ENCODE peak calls at places on chromosome 19, in ten cellular contexts. One of them, this sample, is unnamed.

GRCh38 chr19:15722956-15723355 is 4.9 kb upstream of the OR10H2 start:
- DNase-seq in ascending aorta: no peak
- DNase-seq in epithelial cell of proximal tubule: no peak
- DNase-seq in type B pancreatic cell: no peak
- DNase-seq in pancreas: no peak
- DNase-seq in fibroblast of pulmonary artery: no peak
- DNase-seq in neural crest cell: no peak
- DNase-seq in Peyer's patch: no peak
- DNase-seq in progenitor cell of endocrine pancreas: no peak
- DNase-seq in heart right ventricle: no peak
- DNase-seq in this sample: no peak

GRCh38 chr19:18611327-18612050 is 1.2 kb upstream of the TMEM59L start:
- DNase-seq in heart right ventricle: no peak
- DNase-seq in type B pancreatic cell: no peak
- DNase-seq in fibroblast of pulmonary artery: no peak
- DNase-seq in pancreas: no peak
- DNase-seq in ascending aorta: no peak
- DNase-seq in progenitor cell of endocrine pancreas: no peak
- DNase-seq in neural crest cell: no peak
- DNase-seq in Peyer's patch: no peak
- DNase-seq in epithelial cell of proximal tubule: no peak
- DNase-seq in this sample: no peak

GRCh38 chr19:13953021-13953531 is 767 bp downstream of the DCAF15 start:
- DNase-seq in fibroblast of pulmonary artery: peak
- DNase-seq in pancreas: no peak
- DNase-seq in neural crest cell: no peak
- DNase-seq in type B pancreatic cell: no peak
- DNase-seq in heart right ventricle: peak
- DNase-seq in progenitor cell of endocrine pancreas: no peak
- DNase-seq in Peyer's patch: peak
- DNase-seq in ascending aorta: no peak
- DNase-seq in epithelial cell of proximal tubule: no peak
- DNase-seq in this sample: peak

GRCh38 chr19:55304279-55304978 is 20.6 kb downstream of the BRSK1 start:
- DNase-seq in ascending aorta: no peak
- DNase-seq in fibroblast of pulmonary artery: no peak
- DNase-seq in heart right ventricle: no peak
- DNase-seq in progenitor cell of endocrine pancreas: no peak
- DNase-seq in Peyer's patch: peak
- DNase-seq in pancreas: no peak
- DNase-seq in type B pancreatic cell: no peak
- DNase-seq in neural crest cell: peak
- DNase-seq in epithelial cell of proximal tubule: no peak
- DNase-seq in this sample: no peak

GRCh38 chr19:13026478-13026999 is 31.3 kb downstream of the NFIX start:
- DNase-seq in pancreas: peak
- DNase-seq in type B pancreatic cell: no peak
- DNase-seq in Peyer's patch: no peak
- DNase-seq in neural crest cell: no peak
- DNase-seq in progenitor cell of endocrine pancreas: no peak
- DNase-seq in epithelial cell of proximal tubule: peak
- DNase-seq in fibroblast of pulmonary artery: peak
- DNase-seq in ascending aorta: no peak
- DNase-seq in heart right ventricle: no peak
- DNase-seq in this sample: peak

GRCh38 chr19:35905178-35905727 is 2.8 kb downstream of the TYROBP start:
- DNase-seq in ascending aorta: no peak
- DNase-seq in Peyer's patch: no peak
- DNase-seq in neural crest cell: no peak
- DNase-seq in type B pancreatic cell: no peak
- DNase-seq in epithelial cell of proximal tubule: no peak
- DNase-seq in progenitor cell of endocrine pancreas: no peak
- DNase-seq in fibroblast of pulmonary artery: no peak
- DNase-seq in pancreas: no peak
- DNase-seq in heart right ventricle: no peak
- DNase-seq in this sample: no peak

GRCh38 chr19:55647732-55648656 is at the start of gene CCDC106:
- DNase-seq in epithelial cell of proximal tubule: no peak
- DNase-seq in heart right ventricle: peak
- DNase-seq in fibroblast of pulmonary artery: peak
- DNase-seq in pancreas: peak
- DNase-seq in ascending aorta: peak
- DNase-seq in progenitor cell of endocrine pancreas: peak
- DNase-seq in neural crest cell: peak
- DNase-seq in Peyer's patch: peak
- DNase-seq in type B pancreatic cell: no peak
- DNase-seq in this sample: peak

GRCh38 chr19:48541813-48542212 is 10.2 kb upstream of the SULT2B1 start:
- DNase-seq in epithelial cell of proximal tubule: no peak
- DNase-seq in Peyer's patch: no peak
- DNase-seq in neural crest cell: no peak
- DNase-seq in heart right ventricle: no peak
- DNase-seq in fibroblast of pulmonary artery: no peak
- DNase-seq in progenitor cell of endocrine pancreas: no peak
- DNase-seq in ascending aorta: no peak
- DNase-seq in pancreas: no peak
- DNase-seq in type B pancreatic cell: no peak
- DNase-seq in this sample: no peak

GRCh38 chr19:8640402-8641004 is 10.1 kb downstream of the NFILZ start:
- DNase-seq in heart right ventricle: no peak
- DNase-seq in type B pancreatic cell: no peak
- DNase-seq in ascending aorta: peak
- DNase-seq in pancreas: no peak
- DNase-seq in Peyer's patch: peak
- DNase-seq in fibroblast of pulmonary artery: no peak
- DNase-seq in epithelial cell of proximal tubule: no peak
- DNase-seq in neural crest cell: no peak
- DNase-seq in progenitor cell of endocrine pancreas: no peak
- DNase-seq in this sample: no peak

GRCh38 chr19:29245221-29245620 is 32.3 kb upstream of the UQCRFS1 start:
- DNase-seq in ascending aorta: no peak
- DNase-seq in pancreas: no peak
- DNase-seq in heart right ventricle: no peak
- DNase-seq in fibroblast of pulmonary artery: peak
- DNase-seq in type B pancreatic cell: no peak
- DNase-seq in epithelial cell of proximal tubule: no peak
- DNase-seq in progenitor cell of endocrine pancreas: no peak
- DNase-seq in Peyer's patch: no peak
- DNase-seq in neural crest cell: no peak
- DNase-seq in this sample: no peak

GRCh38 chr19:49058592-49058991 is 1.0 kb upstream of the CGB7 start:
- DNase-seq in Peyer's patch: no peak
- DNase-seq in ascending aorta: no peak
- DNase-seq in fibroblast of pulmonary artery: no peak
- DNase-seq in heart right ventricle: no peak
- DNase-seq in pancreas: no peak
- DNase-seq in epithelial cell of proximal tubule: no peak
- DNase-seq in type B pancreatic cell: no peak
- DNase-seq in progenitor cell of endocrine pancreas: no peak
- DNase-seq in neural crest cell: no peak
- DNase-seq in this sample: no peak

GRCh38 chr19:12365094-12365371 is 450 bp downstream of the ZNF442 start:
- DNase-seq in fibroblast of pulmonary artery: peak
- DNase-seq in type B pancreatic cell: no peak
- DNase-seq in heart right ventricle: peak
- DNase-seq in epithelial cell of proximal tubule: no peak
- DNase-seq in Peyer's patch: no peak
- DNase-seq in neural crest cell: no peak
- DNase-seq in ascending aorta: peak
- DNase-seq in progenitor cell of endocrine pancreas: no peak
- DNase-seq in pancreas: no peak
- DNase-seq in this sample: peak

GRCh38 chr19:10653732-10654609 is at the start of gene ILF3:
- DNase-seq in Peyer's patch: peak
- DNase-seq in ascending aorta: peak
- DNase-seq in neural crest cell: peak
- DNase-seq in type B pancreatic cell: peak
- DNase-seq in pancreas: peak
- DNase-seq in fibroblast of pulmonary artery: peak
- DNase-seq in progenitor cell of endocrine pancreas: peak
- DNase-seq in epithelial cell of proximal tubule: peak
- DNase-seq in heart right ventricle: peak
- DNase-seq in this sample: peak

DNA sequence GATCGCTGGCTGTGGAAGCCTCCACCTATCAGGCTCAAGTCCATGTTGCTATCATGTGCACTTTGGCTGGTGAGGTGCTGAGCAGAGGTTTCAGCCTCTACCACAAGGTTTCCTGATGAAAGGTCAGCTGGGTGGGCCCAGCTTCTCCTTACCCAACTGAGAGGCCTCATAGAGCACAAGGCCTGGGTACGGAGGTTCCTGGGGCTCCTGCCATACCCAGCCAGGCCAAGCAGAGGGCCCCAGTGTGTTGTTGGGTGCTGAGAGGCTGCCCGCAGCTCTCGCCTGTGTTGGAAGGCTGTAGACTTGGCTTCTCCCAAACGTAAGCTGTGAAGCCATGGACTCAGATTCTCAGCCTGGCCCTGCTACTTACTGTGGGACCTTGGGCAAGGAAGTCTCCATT is 28.2 kb downstream of the ACTN4 start:
- DNase-seq in neural crest cell: no peak
- DNase-seq in type B pancreatic cell: no peak
- DNase-seq in epithelial cell of proximal tubule: no peak
- DNase-seq in pancreas: no peak
- DNase-seq in progenitor cell of endocrine pancreas: no peak
- DNase-seq in fibroblast of pulmonary artery: no peak
- DNase-seq in Peyer's patch: peak
- DNase-seq in ascending aorta: no peak
- DNase-seq in heart right ventricle: no peak
- DNase-seq in this sample: no peak
- TF ChIP-seq CTCF in neural crest cell: no peak
- TF ChIP-seq CTCF in type B pancreatic cell: no peak
- TF ChIP-seq CTCF in epithelial cell of proximal tubule: no peak
- TF ChIP-seq CTCF in pancreas: no peak
- TF ChIP-seq CTCF in progenitor cell of endocrine pancreas: no peak
- TF ChIP-seq CTCF in fibroblast of pulmonary artery: no peak
- TF ChIP-seq CTCF in Peyer's patch: peak
- TF ChIP-seq CTCF in ascending aorta: no peak
- TF ChIP-seq CTCF in heart right ventricle: peak
- TF ChIP-seq CTCF in this sample: no peak

GRCh38 chr19:30555788-30556110 is 183.6 kb downstream of the ZNF536 start:
- DNase-seq in heart right ventricle: no peak
- DNase-seq in Peyer's patch: no peak
- DNase-seq in neural crest cell: no peak
- DNase-seq in epithelial cell of proximal tubule: no peak
- DNase-seq in ascending aorta: no peak
- DNase-seq in type B pancreatic cell: no peak
- DNase-seq in pancreas: no peak
- DNase-seq in fibroblast of pulmonary artery: no peak
- DNase-seq in progenitor cell of endocrine pancreas: no peak
- DNase-seq in this sample: no peak
- TF ChIP-seq CTCF in heart right ventricle: no peak
- TF ChIP-seq CTCF in Peyer's patch: no peak
- TF ChIP-seq CTCF in neural crest cell: no peak
- TF ChIP-seq CTCF in epithelial cell of proximal tubule: no peak
- TF ChIP-seq CTCF in ascending aorta: no peak
- TF ChIP-seq CTCF in type B pancreatic cell: no peak
- TF ChIP-seq CTCF in pancreas: no peak
- TF ChIP-seq CTCF in fibroblast of pulmonary artery: no peak
- TF ChIP-seq CTCF in progenitor cell of endocrine pancreas: no peak
- TF ChIP-seq CTCF in this sample: no peak

GRCh38 chr19:46622118-46622446 is 2.8 kb downstream of the PTGIR start:
- DNase-seq in fibroblast of pulmonary artery: no peak
- DNase-seq in epithelial cell of proximal tubule: no peak
- DNase-seq in ascending aorta: no peak
- DNase-seq in progenitor cell of endocrine pancreas: no peak
- DNase-seq in neural crest cell: no peak
- DNase-seq in Peyer's patch: no peak
- DNase-seq in pancreas: no peak
- DNase-seq in type B pancreatic cell: no peak
- DNase-seq in heart right ventricle: no peak
- DNase-seq in this sample: no peak
- TF ChIP-seq CTCF in fibroblast of pulmonary artery: no peak
- TF ChIP-seq CTCF in epithelial cell of proximal tubule: no peak
- TF ChIP-seq CTCF in ascending aorta: no peak
- TF ChIP-seq CTCF in progenitor cell of endocrine pancreas: no peak
- TF ChIP-seq CTCF in neural crest cell: no peak
- TF ChIP-seq CTCF in Peyer's patch: no peak
- TF ChIP-seq CTCF in pancreas: no peak
- TF ChIP-seq CTCF in type B pancreatic cell: no peak
- TF ChIP-seq CTCF in heart right ventricle: no peak
- TF ChIP-seq CTCF in this sample: no peak

GRCh38 chr19:20245309-20245708 is 78.3 kb downstream of the ZNF486 start:
- DNase-seq in fibroblast of pulmonary artery: no peak
- DNase-seq in heart right ventricle: no peak
- DNase-seq in pancreas: no peak
- DNase-seq in neural crest cell: no peak
- DNase-seq in progenitor cell of endocrine pancreas: no peak
- DNase-seq in Peyer's patch: no peak
- DNase-seq in type B pancreatic cell: no peak
- DNase-seq in ascending aorta: no peak
- DNase-seq in epithelial cell of proximal tubule: no peak
- DNase-seq in this sample: no peak

GRCh38 chr19:20244356-20244755 is 77.3 kb downstream of the ZNF486 start:
- DNase-seq in progenitor cell of endocrine pancreas: no peak
- DNase-seq in epithelial cell of proximal tubule: no peak
- DNase-seq in type B pancreatic cell: no peak
- DNase-seq in fibroblast of pulmonary artery: no peak
- DNase-seq in pancreas: no peak
- DNase-seq in Peyer's patch: no peak
- DNase-seq in heart right ventricle: no peak
- DNase-seq in neural crest cell: no peak
- DNase-seq in ascending aorta: no peak
- DNase-seq in this sample: no peak

GRCh38 chr19:20250627-20251026 is 83.6 kb downstream of the ZNF486 start:
- DNase-seq in Peyer's patch: no peak
- DNase-seq in heart right ventricle: no peak
- DNase-seq in pancreas: no peak
- DNase-seq in fibroblast of pulmonary artery: no peak
- DNase-seq in neural crest cell: no peak
- DNase-seq in type B pancreatic cell: no peak
- DNase-seq in progenitor cell of endocrine pancreas: no peak
- DNase-seq in ascending aorta: no peak
- DNase-seq in epithelial cell of proximal tubule: no peak
- DNase-seq in this sample: no peak

GRCh38 chr19:20243629-20244028 is 76.6 kb downstream of the ZNF486 start:
- DNase-seq in pancreas: no peak
- DNase-seq in neural crest cell: no peak
- DNase-seq in Peyer's patch: no peak
- DNase-seq in progenitor cell of endocrine pancreas: no peak
- DNase-seq in type B pancreatic cell: no peak
- DNase-seq in heart right ventricle: no peak
- DNase-seq in ascending aorta: no peak
- DNase-seq in fibroblast of pulmonary artery: no peak
- DNase-seq in epithelial cell of proximal tubule: no peak
- DNase-seq in this sample: no peak

DNA sequence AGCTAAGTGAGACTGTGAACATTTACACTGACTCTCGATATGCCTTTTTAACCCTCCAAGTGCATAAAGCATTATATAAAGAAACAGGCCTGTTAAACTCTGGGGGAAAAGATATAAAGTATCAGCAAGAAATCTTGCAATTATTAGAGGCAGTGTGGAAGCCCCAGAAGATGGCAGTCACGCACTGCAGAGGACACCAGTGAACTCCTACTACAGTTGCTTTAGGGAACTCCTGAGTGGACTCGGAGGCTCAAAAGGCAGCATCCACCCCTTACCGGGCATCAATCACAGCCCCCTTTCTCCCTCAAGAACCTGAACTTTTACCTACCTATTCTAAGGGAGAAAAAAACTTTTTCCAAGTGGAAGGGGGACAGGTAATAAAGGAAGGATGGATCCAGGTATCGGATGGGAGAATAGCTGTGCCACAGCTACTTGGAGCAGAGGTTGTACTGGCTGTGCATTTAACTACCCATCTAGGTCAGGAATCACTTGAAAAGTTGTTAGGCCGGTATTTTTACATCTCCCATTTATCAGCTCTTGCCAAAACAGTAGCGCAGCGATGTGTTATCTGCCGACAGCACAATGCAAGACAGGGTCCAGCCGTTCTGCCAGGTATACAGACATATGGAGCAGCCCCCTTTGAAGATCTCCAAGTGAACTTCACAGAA is 80.1 kb downstream of the ZNF486 start:
- DNase-seq in ascending aorta: no peak
- DNase-seq in progenitor cell of endocrine pancreas: peak
- DNase-seq in heart right ventricle: peak
- DNase-seq in pancreas: peak
- DNase-seq in neural crest cell: peak
- DNase-seq in fibroblast of pulmonary artery: peak
- DNase-seq in type B pancreatic cell: no peak
- DNase-seq in epithelial cell of proximal tubule: no peak
- DNase-seq in Peyer's patch: no peak
- DNase-seq in this sample: no peak
- TF ChIP-seq CTCF in ascending aorta: no peak
- TF ChIP-seq CTCF in progenitor cell of endocrine pancreas: peak
- TF ChIP-seq CTCF in heart right ventricle: peak
- TF ChIP-seq CTCF in pancreas: peak
- TF ChIP-seq CTCF in neural crest cell: peak
- TF ChIP-seq CTCF in fibroblast of pulmonary artery: peak
- TF ChIP-seq CTCF in type B pancreatic cell: peak
- TF ChIP-seq CTCF in epithelial cell of proximal tubule: peak
- TF ChIP-seq CTCF in Peyer's patch: no peak
- TF ChIP-seq CTCF in this sample: peak